ENCODE peak calls at places on chromosomes 3 and 15, in eight cellular contexts. G is psoas muscle, E is lower lobe of right lung, F is stomach, Q is body of pancreas, I is ovary, U is tibial nerve, J is keratinocyte. H is an unnamed sample. For H3K36me3, the result is how much of the 10 kb centered on the place peaks cover.

GRCh38 chr15:74443100-74443909 is 9.5 kb upstream of the SEMA7A start:
- DNase-seq in Q (no peak), E (no peak), G (no peak), I (no peak), J (no peak), F (no peak), U (no peak), H (peak)

GRCh38 chr3:118501152-118501551 is 533.5 kb downstream of the IGSF11 start:
- DNase-seq in I (peak), G (no peak), F (peak), U (peak), J (no peak), E (peak), Q (peak), H (peak)

GRCh38 chr3:48990636-48991421 is 788 bp downstream of the P4HTM start:
- DNase-seq in E (no peak), J (no peak), U (no peak), G (peak), F (no peak), I (no peak), Q (no peak), H (no peak)

GRCh38 chr3:146390967-146391366 is 78.4 kb downstream of the PLSCR2 start:
- DNase-seq in J (no peak), E (no peak), Q (peak), U (peak), G (no peak), I (peak), F (no peak), H (no peak)

GRCh38 chr3:69410301-69410700 is 24.4 kb upstream of the FRMD4B start:
- DNase-seq in Q (peak), E (peak), I (peak), J (peak), U (peak), F (peak), G (peak), H (peak)

GRCh38 chr3:72462611-72463011 is 385.6 kb downstream of the SHQ1 start:
- DNase-seq in J (no peak), F (no peak), I (peak), G (peak), Q (no peak), U (peak), E (no peak), H (no peak)

GRCh38 chr3:85801955-85802354 is 843.2 kb downstream of the CADM2 start:
- DNase-seq in U (no peak), F (no peak), I (no peak), E (no peak), J (no peak), Q (no peak), G (no peak), H (no peak)

GRCh38 chr3:178203152-178203551 is 333.1 kb upstream of the KCNMB2 start:
- DNase-seq in J (no peak), E (no peak), I (no peak), U (no peak), F (no peak), Q (no peak), G (no peak), H (no peak)

GRCh38 chr3:151837057-151837456 is 23.1 kb downstream of the AADAC start:
- DNase-seq in I (no peak), E (no peak), J (peak), Q (peak), G (no peak), U (no peak), F (no peak), H (no peak)

GRCh38 chr3:13021141-13021933 is 51.9 kb downstream of the IQSEC1 start:
- DNase-seq in F (peak), Q (peak), I (no peak), U (peak), G (peak), J (no peak), E (peak), H (no peak)

GRCh38 chr3:175342196-175342595 is 483.1 kb downstream of the NAALADL2 start:
- DNase-seq in F (no peak), G (no peak), J (no peak), U (no peak), Q (no peak), I (no peak), E (no peak), H (no peak)

GRCh38 chr3:43892061-43892460 is 201.3 kb downstream of the ABHD5 start:
- DNase-seq in E (no peak), I (no peak), U (no peak), F (no peak), J (no peak), Q (no peak), G (no peak), H (no peak)

GRCh38 chr3:188900421-188900941 is 271.3 kb upstream of the TPRG1 start:
- DNase-seq in J (peak), Q (no peak), E (no peak), U (no peak), G (no peak), I (no peak), F (no peak), H (no peak)

GRCh38 chr3:195524171-195524896 is 18.8 kb downstream of the PPP1R2 start:
- DNase-seq in F (no peak), Q (no peak), I (no peak), G (no peak), U (no peak), E (no peak), J (no peak), H (no peak)

GRCh38 chr3:83514130-83514914 is 1444.5 kb upstream of the CADM2 start:
- DNase-seq in F (no peak), U (no peak), E (no peak), G (no peak), I (no peak), J (no peak), Q (no peak), H (no peak)

GRCh38 chr3:57755368-57756021 is 614 bp upstream of the SLMAP start:
- DNase-seq in I (peak), U (no peak), J (peak), E (peak), F (peak), Q (no peak), G (no peak), H (no peak)

GRCh38 chr3:186985713-186986364 is 55.5 kb downstream of the ST6GAL1 start:
- DNase-seq in U (no peak), J (no peak), I (no peak), F (no peak), E (no peak), G (no peak), Q (no peak), H (no peak)

GRCh38 chr3:136772709-136773108 is 20.5 kb upstream of the STAG1 start:
- DNase-seq in G (no peak), F (no peak), J (no peak), E (no peak), Q (no peak), I (no peak), U (no peak), H (no peak)

GRCh38 chr15:74642724-74643367 is 27.2 kb downstream of the CLK3 start:
- DNase-seq in Q (no peak), U (no peak), F (peak), E (no peak), G (no peak), J (no peak), I (no peak), H (peak)

GRCh38 chr15:65287515-65287845 is 797 bp upstream of the PARP16 start:
- DNase-seq in J (no peak), U (no peak), G (no peak), E (no peak), F (no peak), I (no peak), Q (no peak), H (no peak)

DNA sequence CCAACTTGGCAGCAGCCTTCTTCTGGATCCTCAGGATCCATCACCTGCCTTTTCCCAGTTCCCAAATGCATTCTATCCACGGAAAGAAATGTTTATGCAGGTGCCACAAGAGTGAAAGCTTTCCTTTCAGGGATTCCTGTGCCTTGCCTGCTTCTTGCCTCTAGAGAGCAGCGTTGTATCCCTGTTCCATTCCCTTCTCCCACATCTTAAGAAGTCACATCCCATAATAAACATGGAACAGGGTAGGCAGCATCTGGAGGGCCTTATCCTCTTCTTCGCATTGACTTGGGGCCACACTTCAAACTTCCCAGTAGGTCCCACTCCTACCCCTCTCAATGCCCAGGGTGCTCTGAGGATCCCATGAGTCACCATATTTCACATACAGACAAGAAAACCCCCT is 72.7 kb upstream of the DCLK3 start:
- DNase-seq in J (no peak), Q (no peak), E (no peak), F (no peak), G (no peak), U (no peak), I (no peak), H (no peak)
- TF ChIP-seq CTCF in J (peak), Q (no peak), E (no peak), F (no peak), G (no peak), U (no peak), I (no peak), H (no peak)

DNA sequence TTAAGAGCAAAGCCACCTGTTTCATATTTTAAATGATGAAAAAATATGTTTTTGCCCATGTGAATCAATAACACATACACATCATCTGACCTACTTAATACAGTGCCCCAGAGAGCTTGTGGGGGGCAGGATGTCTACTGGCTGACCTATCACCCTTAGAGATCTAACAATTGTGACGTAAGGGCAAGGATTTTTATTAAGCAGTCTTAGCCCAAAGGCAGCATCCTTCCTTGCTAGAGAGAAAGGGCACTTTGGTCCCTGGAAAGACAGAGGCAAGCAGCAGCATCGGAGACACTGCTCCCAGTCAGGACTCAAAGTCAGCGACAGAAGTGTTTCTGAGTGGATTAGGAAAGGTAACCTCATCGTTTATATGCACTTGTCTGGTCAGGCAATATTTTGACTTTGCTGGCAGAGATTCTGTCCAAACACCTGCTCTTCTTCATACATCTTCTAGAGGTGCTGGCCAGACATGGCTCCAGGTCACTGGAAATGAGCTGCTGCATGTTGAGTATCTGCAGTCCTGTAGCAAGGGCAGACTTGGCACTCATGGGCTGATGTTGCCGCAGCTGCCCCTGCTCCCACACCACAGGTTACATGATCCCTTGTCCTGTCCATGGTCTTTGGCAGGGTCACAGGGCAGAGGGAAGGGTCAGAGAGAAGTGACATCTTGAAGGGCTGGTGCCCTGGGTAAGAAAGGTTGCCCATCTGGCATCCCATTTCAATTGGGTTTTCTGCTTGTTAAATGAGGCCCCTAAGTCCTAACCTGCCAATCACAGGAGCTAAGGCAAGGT is 1.8 kb downstream of the CXCR6 start:
- DNase-seq in Q (no peak), G (no peak), J (no peak), U (no peak), F (no peak), E (no peak), I (no peak), H (no peak)
- H3K36me3 ChIP-seq in Q (under half), G (under half), J (under half), U (under half), F (half or more), E (half or more), I (under half), H (under half)

GRCh38 chr3:147394168-147394941 is 12.0 kb downstream of the ZIC4 start:
- DNase-seq in Q (no peak), F (no peak), E (no peak), U (no peak), G (no peak), I (no peak), J (no peak), H (no peak)
- H3K4me3 ChIP-seq in Q (no peak), F (peak), E (peak), U (no peak), G (peak), I (no peak), J (no peak), H (no peak)

DNA sequence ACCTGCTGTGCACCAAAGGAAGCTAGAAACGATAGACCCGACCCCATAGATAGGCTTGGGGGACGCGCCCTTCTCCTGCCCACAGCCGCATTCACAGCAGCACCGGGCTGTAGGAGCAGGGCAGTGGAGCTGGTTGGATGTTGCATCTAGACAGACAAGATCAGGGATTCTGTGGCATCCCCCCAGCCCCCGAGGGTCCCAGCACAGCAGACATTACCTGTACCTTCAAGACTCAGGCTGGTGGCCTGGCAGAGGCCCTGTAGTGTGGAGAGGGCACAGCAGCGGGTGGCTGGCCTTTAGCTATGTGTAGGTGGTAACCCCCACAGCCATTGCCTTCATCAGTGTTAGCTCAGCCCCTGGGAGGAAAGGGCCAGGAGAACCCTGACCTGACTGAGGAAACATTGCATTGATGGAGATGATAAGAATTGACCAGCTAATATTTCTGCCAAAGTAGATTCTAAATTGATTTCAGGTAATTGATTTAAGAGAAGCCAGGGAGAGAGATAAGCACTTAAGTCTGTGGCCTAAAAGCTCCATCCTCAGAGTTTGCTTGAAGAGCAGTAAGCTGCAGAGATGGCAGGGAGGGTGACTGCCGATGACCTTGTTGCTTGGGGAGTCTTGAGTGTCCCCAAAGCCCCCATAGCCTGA is 269.4 kb downstream of the TLE3 start:
- DNase-seq in Q (no peak), F (no peak), G (no peak), J (no peak), I (no peak), U (no peak), E (no peak), H (no peak)
- TF ChIP-seq CTCF in Q (no peak), F (no peak), G (no peak), J (no peak), I (no peak), U (no peak), E (no peak), H (no peak)

DNA sequence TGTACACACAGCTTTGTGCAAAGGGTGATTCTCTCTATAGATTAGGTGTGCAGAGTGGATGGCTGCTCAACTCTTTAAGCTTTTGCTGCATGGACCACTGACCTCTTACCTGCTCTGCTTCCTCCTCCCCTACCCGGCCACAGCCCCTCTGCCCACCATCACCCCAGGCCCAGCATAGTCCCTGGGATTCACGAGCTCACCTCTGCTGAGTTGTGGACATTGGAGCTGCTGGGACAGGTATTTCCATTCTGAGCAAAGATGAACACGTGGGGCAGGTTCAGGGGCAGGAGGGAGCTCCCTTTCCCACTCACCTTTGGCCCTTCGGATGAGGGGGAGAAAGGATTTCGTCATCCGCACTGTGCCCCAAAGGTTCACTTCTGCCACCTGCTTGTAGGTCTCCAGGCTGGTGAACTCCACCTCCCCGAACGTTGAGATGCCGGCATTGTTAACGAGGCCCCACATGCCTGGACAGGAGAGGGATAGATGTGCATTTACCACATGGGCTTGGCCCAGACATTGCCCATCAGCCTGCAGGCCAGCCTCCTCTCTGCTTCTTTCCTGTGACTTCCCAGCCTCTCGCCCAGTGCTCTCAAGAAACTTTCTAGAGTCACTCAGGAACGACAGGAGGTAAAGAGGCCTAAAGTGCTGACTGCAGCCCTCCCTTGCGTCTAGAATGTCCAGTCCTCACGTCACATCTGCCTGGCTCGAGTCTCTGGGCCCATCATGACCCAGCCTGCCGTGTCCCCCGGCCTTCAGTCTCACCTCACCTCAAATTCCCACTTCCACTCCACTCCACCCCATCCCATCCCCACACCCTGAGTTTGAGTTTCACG is 41.6 kb downstream of the BDH1 start:
- DNase-seq in G (no peak), I (no peak), F (no peak), J (no peak), Q (no peak), U (no peak), E (no peak), H (peak)
- H3K36me3 ChIP-seq in G (under half), I (under half), F (under half), J (under half), Q (under half), U (under half), E (under half), H (under half)

GRCh38 chr3:132659000-132659369 is 624 bp downstream of the ACAD11 start:
- DNase-seq in Q (no peak), J (no peak), G (no peak), F (no peak), E (no peak), U (peak), I (no peak), H (no peak)
- H3K4me3 ChIP-seq in Q (no peak), J (peak), G (peak), F (peak), E (peak), U (peak), I (peak), H (peak)

GRCh38 chr3:4977001-4977888 is 2.0 kb upstream of the BHLHE40 start:
- DNase-seq in G (peak), Q (peak), U (peak), F (peak), E (peak), J (no peak), I (peak), H (peak)
- TF ChIP-seq CTCF in G (no peak), Q (no peak), U (no peak), F (no peak), E (no peak), J (no peak), I (no peak), H (no peak)

DNA sequence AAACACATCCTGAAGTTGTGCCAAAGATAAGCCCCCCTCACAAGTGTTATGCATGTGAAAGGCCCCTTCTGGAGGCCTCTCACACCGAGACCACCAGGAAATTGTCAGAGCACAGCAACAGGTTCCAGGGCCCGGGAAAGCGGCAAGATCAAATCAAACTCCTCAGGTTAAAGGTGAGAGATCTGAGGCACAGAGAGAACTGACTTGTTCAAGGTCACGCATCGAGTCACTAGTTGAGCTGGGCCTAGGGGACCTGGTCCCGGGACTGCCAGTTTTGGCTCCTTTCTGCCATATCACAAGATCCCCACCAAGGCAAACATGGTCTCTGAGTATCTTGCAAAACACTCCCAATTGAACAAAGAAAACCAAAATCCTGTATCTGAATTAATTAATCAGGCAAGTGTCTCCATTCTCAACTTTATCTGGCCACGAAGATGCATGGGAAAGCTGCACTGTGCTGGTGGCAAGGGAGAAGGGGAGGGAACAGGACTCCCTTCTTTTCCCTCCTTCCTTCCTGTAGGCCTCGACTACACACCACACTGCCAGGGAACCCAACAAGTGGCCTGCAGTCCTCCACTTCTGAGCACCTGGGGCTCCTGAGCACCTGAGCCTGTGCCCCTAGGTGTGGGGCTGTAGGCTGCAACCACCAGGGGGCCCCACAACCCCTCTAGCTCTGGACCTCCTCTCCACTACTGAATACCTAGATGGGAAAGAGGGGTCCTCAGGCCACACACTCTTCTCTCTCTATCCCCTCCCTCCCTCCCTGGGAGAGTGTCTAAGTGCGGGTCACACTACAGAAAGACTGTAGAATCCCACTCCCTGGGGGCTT is 37.3 kb downstream of the ANP32A start:
- DNase-seq in U (no peak), J (no peak), I (no peak), F (peak), G (no peak), E (peak), Q (peak), H (peak)
- H3K36me3 ChIP-seq in U (under half), J (under half), I (under half), F (half or more), G (under half), E (half or more), Q (under half), H (half or more)

GRCh38 chr15:88802991-88803240 is 320 bp upstream of the ACAN start:
- DNase-seq in I (no peak), E (no peak), J (no peak), Q (no peak), U (no peak), F (no peak), G (no peak), H (no peak)
- H3K4me3 ChIP-seq in I (no peak), E (no peak), J (no peak), Q (no peak), U (no peak), F (peak), G (peak), H (no peak)